ENCODE peak calls at places on chromosomes 13 and 19, in eight cellular contexts. One of them, this sample, is unnamed.

GRCh38 chr19:30665449-30665848 is 293.3 kb downstream of the ZNF536 start:
- DNase-seq in effector memory CD8-positive, alpha-beta T cell: no peak
- DNase-seq in AG04450: no peak
- DNase-seq in adipocyte: no peak
- DNase-seq in K562: no peak
- DNase-seq in Karpas-422: no peak
- DNase-seq in RPMI8226: no peak
- DNase-seq in stimulated activated CD4-positive, alpha-beta T cell treated with anti-CD3 and anti-CD28 coated beads, Interleukin-1b, Interleukin-23, amount 100 ng/mL, for 1 hour: no peak
- DNase-seq in this sample: no peak

GRCh38 chr19:23991170-23991569 is 76.5 kb downstream of the ZNF726 start:
- DNase-seq in effector memory CD8-positive, alpha-beta T cell: no peak
- DNase-seq in AG04450: no peak
- DNase-seq in adipocyte: no peak
- DNase-seq in K562: no peak
- DNase-seq in Karpas-422: no peak
- DNase-seq in RPMI8226: peak; percentile 91
- DNase-seq in stimulated activated CD4-positive, alpha-beta T cell treated with anti-CD3 and anti-CD28 coated beads, Interleukin-1b, Interleukin-23, amount 100 ng/mL, for 1 hour: no peak
- DNase-seq in this sample: peak; percentile 9

GRCh38 chr13:33145667-33146066 is 129.4 kb downstream of the KL start:
- DNase-seq in effector memory CD8-positive, alpha-beta T cell: no peak
- DNase-seq in AG04450: no peak
- DNase-seq in adipocyte: no peak
- DNase-seq in K562: no peak
- DNase-seq in Karpas-422: no peak
- DNase-seq in RPMI8226: no peak
- DNase-seq in stimulated activated CD4-positive, alpha-beta T cell treated with anti-CD3 and anti-CD28 coated beads, Interleukin-1b, Interleukin-23, amount 100 ng/mL, for 1 hour: no peak
- DNase-seq in this sample: no peak

GRCh38 chr13:36919206-36919832 is 719 bp downstream of the SMAD9 start:
- DNase-seq in effector memory CD8-positive, alpha-beta T cell: no peak
- DNase-seq in AG04450: no peak
- DNase-seq in adipocyte: peak; percentile 70
- DNase-seq in K562: peak; percentile 11
- DNase-seq in Karpas-422: no peak
- DNase-seq in RPMI8226: no peak
- DNase-seq in stimulated activated CD4-positive, alpha-beta T cell treated with anti-CD3 and anti-CD28 coated beads, Interleukin-1b, Interleukin-23, amount 100 ng/mL, for 1 hour: no peak
- DNase-seq in this sample: no peak

GRCh38 chr19:30587869-30588268 is 215.7 kb downstream of the ZNF536 start:
- DNase-seq in effector memory CD8-positive, alpha-beta T cell: no peak
- DNase-seq in AG04450: no peak
- DNase-seq in adipocyte: no peak
- DNase-seq in K562: no peak
- DNase-seq in Karpas-422: peak; percentile 50
- DNase-seq in RPMI8226: no peak
- DNase-seq in stimulated activated CD4-positive, alpha-beta T cell treated with anti-CD3 and anti-CD28 coated beads, Interleukin-1b, Interleukin-23, amount 100 ng/mL, for 1 hour: no peak
- DNase-seq in this sample: no peak

GRCh38 chr13:113367771-113368170 is 3.8 kb upstream of the GRTP1 start:
- DNase-seq in effector memory CD8-positive, alpha-beta T cell: no peak
- DNase-seq in AG04450: no peak
- DNase-seq in adipocyte: no peak
- DNase-seq in K562: no peak
- DNase-seq in Karpas-422: no peak
- DNase-seq in RPMI8226: no peak
- DNase-seq in stimulated activated CD4-positive, alpha-beta T cell treated with anti-CD3 and anti-CD28 coated beads, Interleukin-1b, Interleukin-23, amount 100 ng/mL, for 1 hour: no peak
- DNase-seq in this sample: no peak

GRCh38 chr19:14442904-14443631 is 10.0 kb downstream of the PKN1 start:
- DNase-seq in effector memory CD8-positive, alpha-beta T cell: no peak
- DNase-seq in AG04450: no peak
- DNase-seq in adipocyte: no peak
- DNase-seq in K562: no peak
- DNase-seq in Karpas-422: no peak
- DNase-seq in RPMI8226: no peak
- DNase-seq in stimulated activated CD4-positive, alpha-beta T cell treated with anti-CD3 and anti-CD28 coated beads, Interleukin-1b, Interleukin-23, amount 100 ng/mL, for 1 hour: no peak
- DNase-seq in this sample: no peak

GRCh38 chr13:110382229-110382628 is 75.1 kb downstream of the COL4A2 start:
- DNase-seq in effector memory CD8-positive, alpha-beta T cell: no peak
- DNase-seq in AG04450: no peak
- DNase-seq in adipocyte: peak; percentile 52
- DNase-seq in K562: no peak
- DNase-seq in Karpas-422: no peak
- DNase-seq in RPMI8226: no peak
- DNase-seq in stimulated activated CD4-positive, alpha-beta T cell treated with anti-CD3 and anti-CD28 coated beads, Interleukin-1b, Interleukin-23, amount 100 ng/mL, for 1 hour: no peak
- DNase-seq in this sample: no peak

GRCh38 chr13:29956771-29957170 is 106.4 kb upstream of the UBL3 start:
- DNase-seq in effector memory CD8-positive, alpha-beta T cell: no peak
- DNase-seq in AG04450: no peak
- DNase-seq in adipocyte: no peak
- DNase-seq in K562: no peak
- DNase-seq in Karpas-422: no peak
- DNase-seq in RPMI8226: peak; percentile 32
- DNase-seq in stimulated activated CD4-positive, alpha-beta T cell treated with anti-CD3 and anti-CD28 coated beads, Interleukin-1b, Interleukin-23, amount 100 ng/mL, for 1 hour: no peak
- DNase-seq in this sample: no peak

GRCh38 chr19:18439025-18439909 is 1.3 kb upstream of the ISYNA1 start:
- DNase-seq in effector memory CD8-positive, alpha-beta T cell: peak; percentile 17
- DNase-seq in AG04450: no peak
- DNase-seq in adipocyte: peak; percentile 68
- DNase-seq in K562: no peak
- DNase-seq in Karpas-422: peak; percentile 77
- DNase-seq in RPMI8226: no peak
- DNase-seq in stimulated activated CD4-positive, alpha-beta T cell treated with anti-CD3 and anti-CD28 coated beads, Interleukin-1b, Interleukin-23, amount 100 ng/mL, for 1 hour: no peak
- DNase-seq in this sample: peak; percentile 40

GRCh38 chr13:77026783-77027621 is at the start of gene FBXL3:
- DNase-seq in effector memory CD8-positive, alpha-beta T cell: peak; percentile 75
- DNase-seq in AG04450: peak; percentile 81
- DNase-seq in adipocyte: peak; percentile 93
- DNase-seq in K562: peak; percentile 84
- DNase-seq in Karpas-422: peak; percentile 94
- DNase-seq in RPMI8226: peak; percentile 85
- DNase-seq in stimulated activated CD4-positive, alpha-beta T cell treated with anti-CD3 and anti-CD28 coated beads, Interleukin-1b, Interleukin-23, amount 100 ng/mL, for 1 hour: peak; percentile 50
- DNase-seq in this sample: peak; percentile 83

GRCh38 chr13:73000027-73000674 is 58.7 kb upstream of the KLF5 start:
- DNase-seq in effector memory CD8-positive, alpha-beta T cell: no peak
- DNase-seq in AG04450: no peak
- DNase-seq in adipocyte: peak; percentile 64
- DNase-seq in K562: no peak
- DNase-seq in Karpas-422: no peak
- DNase-seq in RPMI8226: peak; percentile 51
- DNase-seq in stimulated activated CD4-positive, alpha-beta T cell treated with anti-CD3 and anti-CD28 coated beads, Interleukin-1b, Interleukin-23, amount 100 ng/mL, for 1 hour: no peak
- DNase-seq in this sample: no peak

GRCh38 chr13:21537105-21537504 is 66.9 kb downstream of the MICU2 start:
- DNase-seq in effector memory CD8-positive, alpha-beta T cell: no peak
- DNase-seq in AG04450: no peak
- DNase-seq in adipocyte: no peak
- DNase-seq in K562: no peak
- DNase-seq in Karpas-422: no peak
- DNase-seq in RPMI8226: no peak
- DNase-seq in stimulated activated CD4-positive, alpha-beta T cell treated with anti-CD3 and anti-CD28 coated beads, Interleukin-1b, Interleukin-23, amount 100 ng/mL, for 1 hour: no peak
- DNase-seq in this sample: no peak

GRCh38 chr19:30555075-30555787 is 183.0 kb downstream of the ZNF536 start:
- DNase-seq in effector memory CD8-positive, alpha-beta T cell: no peak
- DNase-seq in AG04450: no peak
- DNase-seq in adipocyte: no peak
- DNase-seq in K562: no peak
- DNase-seq in Karpas-422: no peak
- DNase-seq in RPMI8226: no peak
- DNase-seq in stimulated activated CD4-positive, alpha-beta T cell treated with anti-CD3 and anti-CD28 coated beads, Interleukin-1b, Interleukin-23, amount 100 ng/mL, for 1 hour: no peak
- DNase-seq in this sample: no peak

GRCh38 chr19:29741776-29742175 is 26.7 kb upstream of the C19orf12 start:
- DNase-seq in effector memory CD8-positive, alpha-beta T cell: no peak
- DNase-seq in AG04450: no peak
- DNase-seq in adipocyte: no peak
- DNase-seq in K562: no peak
- DNase-seq in Karpas-422: no peak
- DNase-seq in RPMI8226: no peak
- DNase-seq in stimulated activated CD4-positive, alpha-beta T cell treated with anti-CD3 and anti-CD28 coated beads, Interleukin-1b, Interleukin-23, amount 100 ng/mL, for 1 hour: no peak
- DNase-seq in this sample: no peak

GRCh38 chr13:49952168-49952567 is 16.0 kb upstream of the SPRYD7 start:
- DNase-seq in effector memory CD8-positive, alpha-beta T cell: no peak
- DNase-seq in AG04450: no peak
- DNase-seq in adipocyte: no peak
- DNase-seq in K562: no peak
- DNase-seq in Karpas-422: no peak
- DNase-seq in RPMI8226: no peak
- DNase-seq in stimulated activated CD4-positive, alpha-beta T cell treated with anti-CD3 and anti-CD28 coated beads, Interleukin-1b, Interleukin-23, amount 100 ng/mL, for 1 hour: no peak
- DNase-seq in this sample: no peak

GRCh38 chr13:33147832-33148231 is 131.6 kb downstream of the KL start:
- DNase-seq in effector memory CD8-positive, alpha-beta T cell: no peak
- DNase-seq in AG04450: no peak
- DNase-seq in adipocyte: no peak
- DNase-seq in K562: no peak
- DNase-seq in Karpas-422: no peak
- DNase-seq in RPMI8226: no peak
- DNase-seq in stimulated activated CD4-positive, alpha-beta T cell treated with anti-CD3 and anti-CD28 coated beads, Interleukin-1b, Interleukin-23, amount 100 ng/mL, for 1 hour: no peak
- DNase-seq in this sample: no peak

GRCh38 chr19:53553865-53554791 is 16.2 kb downstream of the ZNF331 start:
- DNase-seq in effector memory CD8-positive, alpha-beta T cell: peak; percentile 88
- DNase-seq in AG04450: peak; percentile 68
- DNase-seq in adipocyte: peak; percentile 90
- DNase-seq in K562: no peak
- DNase-seq in Karpas-422: peak; percentile 95
- DNase-seq in RPMI8226: peak; percentile 87
- DNase-seq in stimulated activated CD4-positive, alpha-beta T cell treated with anti-CD3 and anti-CD28 coated beads, Interleukin-1b, Interleukin-23, amount 100 ng/mL, for 1 hour: peak; percentile 86
- DNase-seq in this sample: peak; percentile 97

GRCh38 chr13:114088234-114088633 is 44.2 kb downstream of the RASA3 start:
- DNase-seq in effector memory CD8-positive, alpha-beta T cell: no peak
- DNase-seq in AG04450: no peak
- DNase-seq in adipocyte: no peak
- DNase-seq in K562: no peak
- DNase-seq in Karpas-422: no peak
- DNase-seq in RPMI8226: no peak
- DNase-seq in stimulated activated CD4-positive, alpha-beta T cell treated with anti-CD3 and anti-CD28 coated beads, Interleukin-1b, Interleukin-23, amount 100 ng/mL, for 1 hour: no peak
- DNase-seq in this sample: no peak

GRCh38 chr13:58946274-58946673 is 1217.5 kb downstream of the DIAPH3 start:
- DNase-seq in effector memory CD8-positive, alpha-beta T cell: no peak
- DNase-seq in AG04450: no peak
- DNase-seq in adipocyte: no peak
- DNase-seq in K562: no peak
- DNase-seq in Karpas-422: no peak
- DNase-seq in RPMI8226: no peak
- DNase-seq in stimulated activated CD4-positive, alpha-beta T cell treated with anti-CD3 and anti-CD28 coated beads, Interleukin-1b, Interleukin-23, amount 100 ng/mL, for 1 hour: no peak
- DNase-seq in this sample: no peak

GRCh38 chr19:38769635-38770211 is 3.6 kb downstream of the LGALS7 start:
- DNase-seq in effector memory CD8-positive, alpha-beta T cell: peak; percentile 87
- DNase-seq in AG04450: peak; percentile 16
- DNase-seq in adipocyte: peak; percentile 77
- DNase-seq in K562: peak; percentile 73
- DNase-seq in Karpas-422: peak; percentile 64
- DNase-seq in RPMI8226: peak; percentile 43
- DNase-seq in stimulated activated CD4-positive, alpha-beta T cell treated with anti-CD3 and anti-CD28 coated beads, Interleukin-1b, Interleukin-23, amount 100 ng/mL, for 1 hour: peak; percentile 72
- DNase-seq in this sample: peak; percentile 90

GRCh38 chr13:63843766-63844699 is 2428.4 kb upstream of the PCDH20 start:
- DNase-seq in effector memory CD8-positive, alpha-beta T cell: no peak
- DNase-seq in AG04450: no peak
- DNase-seq in adipocyte: no peak
- DNase-seq in K562: no peak
- DNase-seq in Karpas-422: no peak
- DNase-seq in RPMI8226: no peak
- DNase-seq in stimulated activated CD4-positive, alpha-beta T cell treated with anti-CD3 and anti-CD28 coated beads, Interleukin-1b, Interleukin-23, amount 100 ng/mL, for 1 hour: no peak
- DNase-seq in this sample: no peak

GRCh38 chr19:1247747-1248453 is 483 bp upstream of the MIDN start:
- DNase-seq in effector memory CD8-positive, alpha-beta T cell: peak; percentile 77
- DNase-seq in AG04450: no peak
- DNase-seq in adipocyte: peak; percentile 75
- DNase-seq in K562: no peak
- DNase-seq in Karpas-422: peak; percentile 85
- DNase-seq in RPMI8226: peak; percentile 75
- DNase-seq in stimulated activated CD4-positive, alpha-beta T cell treated with anti-CD3 and anti-CD28 coated beads, Interleukin-1b, Interleukin-23, amount 100 ng/mL, for 1 hour: no peak
- DNase-seq in this sample: peak; percentile 72

GRCh38 chr13:41916173-41916954 is 44.5 kb downstream of the VWA8 start:
- DNase-seq in effector memory CD8-positive, alpha-beta T cell: no peak
- DNase-seq in AG04450: peak; percentile 66
- DNase-seq in adipocyte: peak; percentile 91
- DNase-seq in K562: no peak
- DNase-seq in Karpas-422: peak; percentile 93
- DNase-seq in RPMI8226: peak; percentile 77
- DNase-seq in stimulated activated CD4-positive, alpha-beta T cell treated with anti-CD3 and anti-CD28 coated beads, Interleukin-1b, Interleukin-23, amount 100 ng/mL, for 1 hour: no peak
- DNase-seq in this sample: peak; percentile 11

GRCh38 chr13:94620286-94620896 is 18.7 kb downstream of the GPR180 start:
- DNase-seq in effector memory CD8-positive, alpha-beta T cell: no peak
- DNase-seq in AG04450: no peak
- DNase-seq in adipocyte: peak; percentile 40
- DNase-seq in K562: peak; percentile 35
- DNase-seq in Karpas-422: peak; percentile 70
- DNase-seq in RPMI8226: peak; percentile 35
- DNase-seq in stimulated activated CD4-positive, alpha-beta T cell treated with anti-CD3 and anti-CD28 coated beads, Interleukin-1b, Interleukin-23, amount 100 ng/mL, for 1 hour: no peak
- DNase-seq in this sample: peak; percentile 6

GRCh38 chr13:49374585-49375290 is 69.1 kb downstream of the CAB39L start:
- DNase-seq in effector memory CD8-positive, alpha-beta T cell: no peak
- DNase-seq in AG04450: peak; percentile 6
- DNase-seq in adipocyte: peak; percentile 83
- DNase-seq in K562: peak; percentile 7
- DNase-seq in Karpas-422: no peak
- DNase-seq in RPMI8226: no peak
- DNase-seq in stimulated activated CD4-positive, alpha-beta T cell treated with anti-CD3 and anti-CD28 coated beads, Interleukin-1b, Interleukin-23, amount 100 ng/mL, for 1 hour: no peak
- DNase-seq in this sample: no peak

GRCh38 chr13:80177327-80177726 is 163.6 kb downstream of the SPRY2 start:
- DNase-seq in effector memory CD8-positive, alpha-beta T cell: no peak
- DNase-seq in AG04450: no peak
- DNase-seq in adipocyte: no peak
- DNase-seq in K562: no peak
- DNase-seq in Karpas-422: no peak
- DNase-seq in RPMI8226: no peak
- DNase-seq in stimulated activated CD4-positive, alpha-beta T cell treated with anti-CD3 and anti-CD28 coated beads, Interleukin-1b, Interleukin-23, amount 100 ng/mL, for 1 hour: no peak
- DNase-seq in this sample: no peak

GRCh38 chr19:45294291-45295029 is 28.2 kb downstream of the CKM start:
- DNase-seq in effector memory CD8-positive, alpha-beta T cell: no peak
- DNase-seq in AG04450: no peak
- DNase-seq in adipocyte: no peak
- DNase-seq in K562: no peak
- DNase-seq in Karpas-422: no peak
- DNase-seq in RPMI8226: no peak
- DNase-seq in stimulated activated CD4-positive, alpha-beta T cell treated with anti-CD3 and anti-CD28 coated beads, Interleukin-1b, Interleukin-23, amount 100 ng/mL, for 1 hour: no peak
- DNase-seq in this sample: no peak

GRCh38 chr13:47680752-47681151 is 320.3 kb downstream of the SUCLA2 start:
- DNase-seq in effector memory CD8-positive, alpha-beta T cell: no peak
- DNase-seq in AG04450: no peak
- DNase-seq in adipocyte: no peak
- DNase-seq in K562: no peak
- DNase-seq in Karpas-422: no peak
- DNase-seq in RPMI8226: no peak
- DNase-seq in stimulated activated CD4-positive, alpha-beta T cell treated with anti-CD3 and anti-CD28 coated beads, Interleukin-1b, Interleukin-23, amount 100 ng/mL, for 1 hour: no peak
- DNase-seq in this sample: no peak

GRCh38 chr19:4007836-4008539 is 452 bp downstream of the PIAS4 start:
- DNase-seq in effector memory CD8-positive, alpha-beta T cell: no peak
- DNase-seq in AG04450: no peak
- DNase-seq in adipocyte: peak; percentile 65
- DNase-seq in K562: peak; percentile 75
- DNase-seq in Karpas-422: peak; percentile 60
- DNase-seq in RPMI8226: peak; percentile 7
- DNase-seq in stimulated activated CD4-positive, alpha-beta T cell treated with anti-CD3 and anti-CD28 coated beads, Interleukin-1b, Interleukin-23, amount 100 ng/mL, for 1 hour: no peak
- DNase-seq in this sample: no peak

GRCh38 chr13:56953965-56954364 is 186.8 kb upstream of the PRR20A start:
- DNase-seq in effector memory CD8-positive, alpha-beta T cell: no peak
- DNase-seq in AG04450: no peak
- DNase-seq in adipocyte: no peak
- DNase-seq in K562: no peak
- DNase-seq in Karpas-422: no peak
- DNase-seq in RPMI8226: no peak
- DNase-seq in stimulated activated CD4-positive, alpha-beta T cell treated with anti-CD3 and anti-CD28 coated beads, Interleukin-1b, Interleukin-23, amount 100 ng/mL, for 1 hour: no peak
- DNase-seq in this sample: no peak

GRCh38 chr13:106205871-106206270 is 329.6 kb downstream of the EFNB2 start:
- DNase-seq in effector memory CD8-positive, alpha-beta T cell: no peak
- DNase-seq in AG04450: no peak
- DNase-seq in adipocyte: no peak
- DNase-seq in K562: no peak
- DNase-seq in Karpas-422: no peak
- DNase-seq in RPMI8226: no peak
- DNase-seq in stimulated activated CD4-positive, alpha-beta T cell treated with anti-CD3 and anti-CD28 coated beads, Interleukin-1b, Interleukin-23, amount 100 ng/mL, for 1 hour: no peak
- DNase-seq in this sample: no peak

GRCh38 chr13:24178847-24179845 is 18.6 kb downstream of the SPATA13 start:
- DNase-seq in effector memory CD8-positive, alpha-beta T cell: no peak
- DNase-seq in AG04450: no peak
- DNase-seq in adipocyte: peak; percentile 61
- DNase-seq in K562: no peak
- DNase-seq in Karpas-422: no peak
- DNase-seq in RPMI8226: no peak
- DNase-seq in stimulated activated CD4-positive, alpha-beta T cell treated with anti-CD3 and anti-CD28 coated beads, Interleukin-1b, Interleukin-23, amount 100 ng/mL, for 1 hour: no peak
- DNase-seq in this sample: no peak

GRCh38 chr19:48325265-48325910 is at the start of gene EMP3:
- DNase-seq in effector memory CD8-positive, alpha-beta T cell: peak; percentile 75
- DNase-seq in AG04450: peak; percentile 80
- DNase-seq in adipocyte: peak; percentile 98
- DNase-seq in K562: peak; percentile 73
- DNase-seq in Karpas-422: peak; percentile 87
- DNase-seq in RPMI8226: peak; percentile 82
- DNase-seq in stimulated activated CD4-positive, alpha-beta T cell treated with anti-CD3 and anti-CD28 coated beads, Interleukin-1b, Interleukin-23, amount 100 ng/mL, for 1 hour: peak; percentile 71
- DNase-seq in this sample: peak; percentile 88

This sample was measured in CD4-positive, alpha-beta memory T cell.